ENCODE peak calls at places on chromosomes 4 and X, in eight cellular contexts. C is cerebellum; D is fibroblast of lung; Q is HEK293T; Y is activated CD4-positive, CD25-positive, alpha-beta regulatory T cell treated with anti-CD3 and anti-CD28 coated beads, Interleukin-2, amount 50 U/mL, for 16 hours; J is fibroblast of the conjunctiva; B is stimulated activated CD4-positive, alpha-beta T cell treated with anti-CD3 and anti-CD28 coated beads, TNF-alpha, amount 100 ng/mL, for 48 hours; M is KG1. N is an unnamed sample.

GRCh38 chr4:10456270-10457254 is 664 bp downstream of the ZNF518B start:
- DNase-seq in Q (peak), M (no peak), D (peak), J (peak), Y (peak), C (peak), B (peak), N (no peak)

GRCh38 chrX:11059923-11060322 is 51.2 kb upstream of the HCCS start:
- DNase-seq in Q (no peak), C (no peak), Y (no peak), D (peak), B (no peak), M (no peak), J (no peak), N (no peak)

GRCh38 chrX:147174596-147174995 is 360.1 kb upstream of the CXorf51A start:
- DNase-seq in D (no peak), J (no peak), Y (no peak), C (no peak), B (no peak), M (no peak), Q (no peak), N (no peak)

GRCh38 chrX:92270936-92271655 is 491.9 kb downstream of the PCDH11X start:
- DNase-seq in M (peak), J (no peak), D (no peak), Q (no peak), B (no peak), C (no peak), Y (no peak), N (no peak)

GRCh38 chr4:55186700-55187099 is 61.3 kb upstream of the KDR start:
- DNase-seq in C (no peak), D (no peak), B (no peak), Q (no peak), Y (no peak), J (no peak), M (no peak), N (no peak)

GRCh38 chr4:79611026-79611425 is 203.0 kb upstream of the GK2 start:
- DNase-seq in D (no peak), Q (no peak), J (no peak), C (no peak), M (no peak), Y (no peak), B (no peak), N (no peak)

GRCh38 chrX:72102760-72103159 is 29.0 kb downstream of the RTL5 start:
- DNase-seq in Y (no peak), M (no peak), B (no peak), D (no peak), Q (no peak), C (no peak), J (no peak), N (no peak)

GRCh38 chrX:38768079-38768478 is 33.2 kb upstream of the MID1IP1 start:
- DNase-seq in Y (no peak), Q (peak), B (no peak), C (peak), D (peak), M (no peak), J (peak), N (peak)

GRCh38 chr4:57320217-57320616 is 210.0 kb upstream of the IGFBP7 start:
- DNase-seq in J (no peak), D (no peak), C (no peak), B (no peak), Y (no peak), M (no peak), Q (no peak), N (no peak)

GRCh38 chrX:17738002-17738713 is 865 bp downstream of the SCML1 start:
- DNase-seq in C (peak), D (peak), B (no peak), Q (peak), J (no peak), Y (no peak), M (no peak), N (peak)

GRCh38 chr4:3461515-3462291 is 1.4 kb upstream of the DOK7 start:
- DNase-seq in M (no peak), Y (no peak), B (no peak), C (peak), D (peak), Q (no peak), J (no peak), N (no peak)

GRCh38 chrX:148662014-148662413 is 161.6 kb downstream of the AFF2 start:
- DNase-seq in Q (no peak), J (no peak), Y (no peak), C (no peak), D (no peak), M (no peak), B (no peak), N (no peak)

GRCh38 chrX:40449396-40449795 is 131.4 kb upstream of the ATP6AP2 start:
- DNase-seq in B (no peak), C (no peak), Q (no peak), D (no peak), Y (no peak), M (no peak), J (no peak), N (no peak)

GRCh38 chr4:127809173-127809800 is 27.2 kb downstream of the HSPA4L start:
- DNase-seq in D (peak), Y (no peak), B (no peak), Q (no peak), C (no peak), J (no peak), M (no peak), N (no peak)

GRCh38 chr4:110644008-110644407 is 21.1 kb upstream of the PITX2 start:
- DNase-seq in B (no peak), C (no peak), M (no peak), D (no peak), Y (no peak), J (no peak), Q (no peak), N (no peak)

GRCh38 chr4:176840166-176840565 is 47.4 kb upstream of the VEGFC start:
- DNase-seq in J (no peak), D (peak), C (no peak), M (no peak), Q (no peak), Y (no peak), B (no peak), N (no peak)

GRCh38 chr4:175561691-175562090 is 250.4 kb downstream of the GPM6A start:
- DNase-seq in M (no peak), Y (no peak), J (no peak), B (no peak), Q (no peak), C (no peak), D (no peak), N (no peak)

GRCh38 chrX:54999717-55000598 is at the start of gene APEX2:
- DNase-seq in M (peak), Y (peak), D (peak), J (peak), Q (peak), C (peak), B (peak), N (peak)

GRCh38 chr4:170270628-170271027 is 180.9 kb upstream of the AADAT start:
- DNase-seq in M (no peak), Q (no peak), D (no peak), J (no peak), B (no peak), C (no peak), Y (no peak), N (no peak)

GRCh38 chr4:70158576-70158975 is 4.5 kb downstream of the PRR27 start:
- DNase-seq in D (no peak), Q (no peak), C (no peak), Y (no peak), M (no peak), J (no peak), B (no peak), N (no peak)

GRCh38 chr4:152255437-152255836 is 280.5 kb downstream of the FBXW7 start:
- DNase-seq in B (peak), J (no peak), M (no peak), Q (no peak), C (no peak), D (peak), Y (no peak), N (no peak)

GRCh38 chr4:24742773-24743676 is 52.3 kb upstream of the SOD3 start:
- DNase-seq in Y (no peak), Q (no peak), J (no peak), D (no peak), C (no peak), M (peak), B (no peak), N (no peak)

N was measured in NCI-H2227 treated with DMSO at 0.1 percent for 48 hours.